ENCODE peak calls at places on chromosomes 7 and 10, in five cellular contexts. P, Z, E, V and Q are unnamed samples.

GRCh38 chr7:97027427-97028234 is 3.0 kb upstream of the DLX5 start:
- DNase-seq in V (peak; percentile 75), Z (peak; percentile 96), E (peak; percentile 13), P (peak; percentile 78), Q (peak; percentile 51)

GRCh38 chr10:29627201-29628105 is 7.3 kb downstream of the SVIL start:
- DNase-seq in E (no peak), Z (peak; percentile 82), V (peak; percentile 57), P (no peak), Q (no peak)

GRCh38 chr7:23654508-23654907 is 25.5 kb upstream of the FAM221A start:
- DNase-seq in P (no peak), E (no peak), V (no peak), Z (no peak), Q (no peak)

GRCh38 chr10:22417736-22418268 is 72.5 kb downstream of the SPAG6 start:
- DNase-seq in Z (no peak), E (no peak), P (no peak), V (no peak), Q (no peak)

GRCh38 chr10:77616766-77617165 is 20.8 kb downstream of the KCNMA1 start:
- DNase-seq in P (no peak), E (no peak), V (no peak), Z (no peak), Q (no peak)

GRCh38 chr10:129740532-129741279 is 223.4 kb downstream of the EBF3 start:
- DNase-seq in Z (no peak), V (no peak), E (no peak), P (no peak), Q (no peak)

GRCh38 chr7:137590686-137591255 is 247.2 kb upstream of the PTN start:
- DNase-seq in V (no peak), P (no peak), E (no peak), Z (peak; percentile 41), Q (no peak)

GRCh38 chr10:8350250-8350967 is 295.9 kb downstream of the GATA3 start:
- DNase-seq in V (peak; percentile 57), P (no peak), Z (no peak), E (no peak), Q (no peak)

GRCh38 chr10:110918269-110918632 is 729 bp downstream of the BBIP1 start:
- DNase-seq in Z (no peak), E (no peak), P (peak; percentile 97), V (peak; percentile 97), Q (peak; percentile 97)

GRCh38 chr10:78365711-78366110 is 332.0 kb downstream of the RPS24 start:
- DNase-seq in Z (no peak), V (peak; percentile 65), E (no peak), P (no peak), Q (no peak)

GRCh38 chr10:104098360-104098925 is 12.8 kb upstream of the COL17A1 start:
- DNase-seq in P (no peak), Z (no peak), V (no peak), E (no peak), Q (no peak)

GRCh38 chr10:58796834-58797233 is 284.2 kb downstream of the BICC1 start:
- DNase-seq in V (no peak), E (no peak), P (no peak), Z (no peak), Q (no peak)

GRCh38 chr10:127922675-127923366 is 15.9 kb downstream of the PTPRE start:
- DNase-seq in E (no peak), P (peak; percentile 92), Z (peak; percentile 94), V (peak; percentile 95), Q (peak; percentile 95)

GRCh38 chr10:114279289-114279688 is 40.2 kb downstream of the VWA2 start:
- DNase-seq in V (no peak), P (no peak), E (no peak), Z (no peak), Q (no peak)

GRCh38 chr10:42691361-42692120 is 53.2 kb upstream of the ZNF33B start:
- DNase-seq in E (no peak), Z (no peak), P (no peak), V (no peak), Q (no peak)

GRCh38 chr7:150357277-150357676 is 11.3 kb upstream of the REPIN1 start:
- DNase-seq in V (peak; percentile 86), P (no peak), Z (no peak), E (no peak), Q (no peak)

GRCh38 chr10:25725917-25726716 is 207.9 kb upstream of the MYO3A start:
- DNase-seq in Z (peak; percentile 67), P (no peak), V (peak; percentile 49), E (no peak), Q (no peak)

GRCh38 chr10:25130911-25131310 is 43.9 kb upstream of the GPR158 start:
- DNase-seq in P (no peak), V (no peak), Z (peak; percentile 84), E (no peak), Q (peak; percentile 18)

GRCh38 chr10:133442191-133442966 is 11.4 kb upstream of the SCART1 start:
- DNase-seq in V (no peak), E (no peak), P (no peak), Z (peak; percentile 82), Q (no peak)

GRCh38 chr7:102279537-102280400 is 6.9 kb upstream of the SH2B2 start:
- DNase-seq in E (no peak), P (no peak), Z (peak; percentile 97), V (peak; percentile 76), Q (peak; percentile 39)

GRCh38 chr7:25369794-25370193 is 141.5 kb upstream of the NPVF start:
- DNase-seq in P (peak; percentile 59), V (no peak), E (no peak), Z (no peak), Q (peak; percentile 27)

GRCh38 chr10:14263041-14263440 is 67.7 kb downstream of the FRMD4A start:
- DNase-seq in V (no peak), Z (no peak), P (no peak), E (no peak), Q (no peak)

GRCh38 chr10:97734021-97734420 is 2.9 kb upstream of the ZFYVE27 start:
- DNase-seq in Z (peak; percentile 61), P (no peak), E (no peak), V (no peak), Q (no peak)

GRCh38 chr7:151462306-151462779 is 22.4 kb upstream of the CRYGN start:
- DNase-seq in E (no peak), V (no peak), Z (no peak), P (no peak), Q (no peak)

GRCh38 chr7:111650456-111650999 is 88.2 kb upstream of the IMMP2L start:
- DNase-seq in V (peak; percentile 17), E (no peak), P (no peak), Z (no peak), Q (peak; percentile 60)

GRCh38 chr10:48609899-48610584 is 5.2 kb upstream of the ARHGAP22 start:
- DNase-seq in Z (peak; percentile 75), P (no peak), V (no peak), E (no peak), Q (no peak)

GRCh38 chr7:141978351-141978750 is 4.8 kb upstream of the TAS2R38 start:
- DNase-seq in E (no peak), P (no peak), Z (no peak), V (no peak), Q (no peak)

GRCh38 chr7:128266891-128267839 is 26.1 kb downstream of the LEP start:
- DNase-seq in P (peak; percentile 70), Z (peak; percentile 92), E (no peak), V (peak; percentile 57), Q (peak; percentile 81)

GRCh38 chr10:24467605-24468004 is 256.1 kb downstream of the ARHGAP21 start:
- DNase-seq in V (peak; percentile 24), E (no peak), Z (no peak), P (no peak), Q (no peak)

GRCh38 chr10:103921750-103922195 is 3.8 kb upstream of the STN1 start:
- DNase-seq in E (no peak), P (no peak), Z (peak; percentile 58), V (no peak), Q (no peak)

GRCh38 chr10:5614081-5614721 is 52.2 kb downstream of the ASB13 start:
- DNase-seq in Z (peak; percentile 93), E (no peak), P (no peak), V (peak; percentile 28), Q (peak; percentile 30)

GRCh38 chr7:141701489-141702046 is 398 bp downstream of the DENND11 start:
- DNase-seq in Z (peak; percentile 90), E (no peak), P (peak; percentile 64), V (peak; percentile 59), Q (peak; percentile 15)

GRCh38 chr7:94700926-94701554 is 45.1 kb upstream of the SGCE start:
- DNase-seq in P (no peak), V (peak; percentile 34), Z (no peak), E (no peak), Q (no peak)

GRCh38 chr7:25240340-25240739 is 12.1 kb upstream of the NPVF start:
- DNase-seq in V (no peak), Z (no peak), P (peak; percentile 38), E (no peak), Q (no peak)

GRCh38 chr10:15725603-15726002 is 5.9 kb upstream of the ITGA8 start:
- DNase-seq in P (no peak), Z (peak; percentile 93), E (no peak), V (peak; percentile 74), Q (no peak)

GRCh38 chr10:73850863-73851461 is 23.4 kb downstream of the CAMK2G start:
- DNase-seq in P (peak; percentile 57), E (no peak), V (peak; percentile 59), Z (peak; percentile 92), Q (no peak)

GRCh38 chr10:73855413-73855812 is 18.9 kb downstream of the CAMK2G start:
- DNase-seq in E (no peak), V (no peak), Z (peak; percentile 48), P (no peak), Q (no peak)

GRCh38 chr10:73850205-73850604 is 24.1 kb downstream of the CAMK2G start:
- DNase-seq in E (no peak), Z (no peak), V (no peak), P (no peak), Q (no peak)

GRCh38 chr10:73854310-73854709 is 20.0 kb downstream of the CAMK2G start:
- DNase-seq in V (no peak), Z (peak; percentile 21), P (no peak), E (no peak), Q (no peak)

DNA sequence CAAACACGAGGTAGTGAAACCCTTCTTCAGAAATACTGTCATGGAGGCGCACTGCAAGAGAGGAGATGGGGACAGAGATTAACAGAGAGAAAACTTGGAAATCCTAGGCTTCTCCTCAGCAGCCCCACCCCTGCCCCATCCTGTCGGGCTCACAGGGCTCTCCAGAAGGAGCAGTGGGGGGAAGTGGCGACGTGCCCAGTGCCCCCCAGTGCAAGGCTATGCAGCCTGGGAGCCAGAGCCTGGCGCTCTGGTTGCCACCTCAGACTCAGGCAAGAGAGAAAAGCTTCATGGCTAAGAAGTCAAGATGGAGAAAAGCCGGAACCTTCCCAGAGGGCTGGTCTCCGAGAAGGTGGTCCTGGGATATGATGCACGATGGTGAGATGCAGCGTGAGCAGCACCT is 21.2 kb downstream of the CAMK2G start:
- DNase-seq in V (no peak), Z (no peak), P (no peak), E (no peak), Q (no peak)
- H3K36me3 ChIP-seq in V (peaks cover 55% of the 10 kb centered on the region), Z (peaks cover 26% of the 10 kb centered on the region), P (peaks cover 74% of the 10 kb centered on the region), E (peaks cover 14% of the 10 kb centered on the region), Q (peaks cover 45% of the 10 kb centered on the region)

GRCh38 chr10:61836233-61836887 is 65.1 kb upstream of the ARID5B start:
- DNase-seq in E (no peak), P (no peak), Z (no peak), V (peak; percentile 18), Q (no peak)
- H3K36me3 ChIP-seq in E (no peaks in the 10 kb centered on the region), P (no peaks in the 10 kb centered on the region), Z (no peaks in the 10 kb centered on the region), V (no peaks in the 10 kb centered on the region), Q (no peaks in the 10 kb centered on the region)

GRCh38 chr10:124997246-124997790 is 55.4 kb downstream of the ZRANB1 start:
- DNase-seq in Z (peak; percentile 47), V (no peak), P (no peak), E (no peak), Q (no peak)
- H3K36me3 ChIP-seq in Z (peaks cover 64% of the 10 kb centered on the region), V (peaks cover 98% of the 10 kb centered on the region), P (peaks cover 72% of the 10 kb centered on the region), E (peaks cover 44% of the 10 kb centered on the region), Q (peaks cover 85% of the 10 kb centered on the region)

GRCh38 chr7:38049679-38050078 is 128.4 kb upstream of the STARD3NL start:
- DNase-seq in P (no peak), E (no peak), Z (no peak), V (no peak), Q (no peak)
- H3K36me3 ChIP-seq in P (no peaks in the 10 kb centered on the region), E (no peaks in the 10 kb centered on the region), Z (no peaks in the 10 kb centered on the region), V (no peaks in the 10 kb centered on the region), Q (no peaks in the 10 kb centered on the region)